ENCODE peak calls at places on chromosomes 7 and 10, in nine cellular contexts. C, T, I, L, J, D, H, F and Z are unnamed samples.

GRCh38 chr10:103852189-103852711 is 3.1 kb downstream of the SH3PXD2A start:
- DNase-seq in C (peak; percentile 83), T (no peak), I (no peak), L (no peak), J (no peak), D (no peak), H (no peak), F (peak; percentile 52), Z (no peak)

GRCh38 chr7:24029068-24029467 is 254.9 kb upstream of the NPY start:
- DNase-seq in C (no peak), T (no peak), I (no peak), L (no peak), J (no peak), D (no peak), H (no peak), F (no peak), Z (no peak)

GRCh38 chr7:5695709-5696345 is 85.6 kb downstream of the RNF216 start:
- DNase-seq in C (peak; percentile 94), T (no peak), I (no peak), L (no peak), J (no peak), D (no peak), H (no peak), F (peak; percentile 84), Z (no peak)

GRCh38 chr7:77855371-77856083 is 57.0 kb downstream of the PHTF2 start:
- DNase-seq in C (peak; percentile 45), T (no peak), I (no peak), L (no peak), J (no peak), D (no peak), H (no peak), F (peak; percentile 13), Z (no peak)

GRCh38 chr7:50712527-50713356 is 70.0 kb downstream of the GRB10 start:
- DNase-seq in C (no peak), T (no peak), I (no peak), L (no peak), J (no peak), D (no peak), H (no peak), F (no peak), Z (no peak)

GRCh38 chr10:120392671-120393079 is 64.4 kb upstream of the PLPP4 start:
- DNase-seq in C (no peak), T (no peak), I (no peak), L (no peak), J (no peak), D (no peak), H (no peak), F (no peak), Z (no peak)

GRCh38 chr7:38438938-38439337 is 165.5 kb upstream of the TARP start:
- DNase-seq in C (no peak), T (no peak), I (no peak), L (no peak), J (no peak), D (no peak), H (no peak), F (no peak), Z (no peak)

GRCh38 chr10:96441126-96441905 is 72.4 kb downstream of the TLL2 start:
- DNase-seq in C (no peak), T (peak; percentile 28), I (no peak), L (no peak), J (no peak), D (no peak), H (no peak), F (no peak), Z (no peak)

GRCh38 chr7:138000081-138000701 is 1.7 kb downstream of the CREB3L2 start:
- DNase-seq in C (peak; percentile 99), T (peak; percentile 79), I (peak; percentile 66), L (no peak), J (peak; percentile 46), D (no peak), H (no peak), F (peak; percentile 98), Z (peak; percentile 66)

GRCh38 chr7:158650821-158651225 is 53.8 kb downstream of the NCAPG2 start:
- DNase-seq in C (peak; percentile 35), T (no peak), I (no peak), L (no peak), J (no peak), D (no peak), H (peak; percentile 57), F (peak; percentile 66), Z (no peak)
- H3K9ac ChIP-seq in C (no peak overlapping the region), T (no peak overlapping the region), I (no peak overlapping the region), L (no peak overlapping the region), J (no peak overlapping the region), D (no peak overlapping the region), H (no peak overlapping the region), F (no peak overlapping the region), Z (no peak overlapping the region)

GRCh38 chr7:47792521-47793121 is 155.6 kb downstream of the PKD1L1 start:
- DNase-seq in C (no peak), T (peak; percentile 25), I (no peak), L (peak; percentile 29), J (no peak), D (no peak), H (peak; percentile 60), F (no peak), Z (no peak)

GRCh38 chr7:47795631-47796030 is 152.6 kb downstream of the PKD1L1 start:
- DNase-seq in C (peak; percentile 71), T (no peak), I (no peak), L (no peak), J (no peak), D (no peak), H (no peak), F (peak; percentile 96), Z (no peak)

GRCh38 chr7:47794016-47794415 is 154.2 kb downstream of the PKD1L1 start:
- DNase-seq in C (no peak), T (no peak), I (no peak), L (no peak), J (no peak), D (no peak), H (no peak), F (no peak), Z (no peak)

GRCh38 chr7:47788083-47788482 is 160.2 kb downstream of the PKD1L1 start:
- DNase-seq in C (no peak), T (no peak), I (no peak), L (no peak), J (no peak), D (no peak), H (no peak), F (no peak), Z (no peak)

GRCh38 chr7:47791682-47792081 is 156.6 kb downstream of the PKD1L1 start:
- DNase-seq in C (no peak), T (no peak), I (no peak), L (no peak), J (no peak), D (no peak), H (no peak), F (no peak), Z (no peak)
- H2AFZ ChIP-seq in C (no peak overlapping the region), T (no peak overlapping the region), I (peak overlapping the region; percentile 2), L (peak overlapping the region; percentile 18), J (no peak overlapping the region), D (peak overlapping the region; percentile 10), H (peak overlapping the region; percentile 49), F (peak overlapping the region; percentile 26), Z (peak overlapping the region; percentile 79)

GRCh38 chr10:86102446-86102845 is 264.1 kb downstream of the GRID1 start:
- DNase-seq in C (no peak), T (no peak), I (no peak), L (no peak), J (no peak), D (no peak), H (no peak), F (no peak), Z (no peak)

GRCh38 chr10:86102031-86102430 is 264.6 kb downstream of the GRID1 start:
- DNase-seq in C (no peak), T (no peak), I (no peak), L (no peak), J (no peak), D (no peak), H (no peak), F (no peak), Z (no peak)

GRCh38 chr10:86103391-86104101 is 263.0 kb downstream of the GRID1 start:
- DNase-seq in C (no peak), T (no peak), I (no peak), L (no peak), J (no peak), D (no peak), H (no peak), F (no peak), Z (no peak)

GRCh38 chr10:86099542-86100334 is 266.9 kb downstream of the GRID1 start:
- DNase-seq in C (no peak), T (no peak), I (no peak), L (no peak), J (no peak), D (no peak), H (no peak), F (no peak), Z (no peak)

DNA sequence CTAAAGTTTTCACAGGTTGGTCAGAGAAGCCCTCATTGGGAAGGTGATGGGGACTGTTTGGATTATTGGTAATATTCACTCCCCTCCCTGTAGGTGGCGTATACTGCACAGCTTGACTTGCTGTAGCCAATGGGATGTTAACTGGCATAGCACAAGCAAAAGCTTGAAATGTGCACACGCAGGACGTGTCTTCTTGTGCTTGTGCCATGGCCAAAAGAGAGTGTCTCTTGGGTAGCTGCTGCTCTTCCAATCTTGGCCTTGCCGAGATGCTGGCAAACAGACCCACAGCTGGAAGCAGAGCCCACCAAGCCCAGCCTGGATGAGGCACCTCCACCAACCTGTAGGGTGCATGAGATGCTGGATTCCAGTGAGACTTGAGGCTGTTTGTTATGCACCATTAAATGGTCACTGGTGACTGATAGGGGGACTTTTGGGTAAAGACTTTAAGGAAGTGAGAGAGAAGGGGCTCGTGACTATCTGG is 266.0 kb downstream of the GRID1 start:
- DNase-seq in C (no peak), T (peak; percentile 69), I (peak; percentile 23), L (peak; percentile 29), J (peak; percentile 41), D (peak; percentile 1), H (peak; percentile 23), F (peak; percentile 4), Z (no peak)
- TF ChIP-seq CTCF in C (no peak), T (peak; percentile 69), I (peak; percentile 83), L (peak; percentile 72), J (peak; percentile 75), D (peak; percentile 81), H (peak; percentile 47), F (peak; percentile 29), Z (peak; percentile 22)

DNA sequence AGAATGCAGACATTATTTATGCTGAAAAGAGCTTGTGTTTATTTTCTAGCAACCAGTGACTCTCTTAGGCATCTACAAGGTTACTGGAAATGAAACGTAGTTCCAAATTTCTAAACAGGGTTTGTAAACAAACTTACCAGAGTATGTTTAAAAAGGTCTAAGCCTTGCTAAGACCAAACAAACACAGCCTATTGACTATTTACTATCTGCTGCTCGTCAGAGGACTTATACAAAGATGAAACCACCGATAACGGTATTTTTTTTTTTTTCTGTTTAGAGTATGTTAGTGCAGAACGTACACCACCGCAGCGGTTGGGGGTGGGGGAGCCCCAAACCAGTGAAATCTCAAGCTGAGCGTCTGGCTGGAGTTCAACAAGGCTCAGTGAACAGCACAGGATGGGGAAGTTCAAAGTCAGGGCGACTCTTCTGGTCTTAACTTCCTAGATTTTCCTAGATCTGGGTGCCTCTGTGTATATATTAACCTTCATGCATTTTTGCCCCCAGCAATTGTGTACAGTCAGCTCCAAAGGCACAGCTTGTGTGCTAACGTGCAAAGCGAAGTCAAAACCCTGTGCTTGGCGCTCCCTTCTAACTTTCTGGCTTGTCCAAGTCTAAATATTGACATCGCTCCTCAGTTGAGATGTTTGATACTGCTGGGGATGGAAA is 1.2 kb downstream of the RHOBTB1 start:
- DNase-seq in C (peak; percentile 52), T (no peak), I (no peak), L (no peak), J (no peak), D (no peak), H (peak; percentile 46), F (peak; percentile 31), Z (no peak)
- H3K9ac ChIP-seq in C (peak overlapping the region; percentile 89), T (no peak overlapping the region), I (peak overlapping the region; percentile 82), L (peak overlapping the region; percentile 70), J (peak overlapping the region; percentile 41), D (peak overlapping the region; percentile 81), H (peak overlapping the region; percentile 80), F (peak overlapping the region; percentile 91), Z (peak overlapping the region; percentile 59)